ENCODE peak calls at places on chromosomes 13 and 19, in five cellular contexts. S is tibial nerve, F is left ventricle myocardium inferior, I is endothelial cell of umbilical vein, W is fibroblast of lung. N is an unnamed sample.

GRCh38 chr13:114096031-114096485 is 36.4 kb downstream of the RASA3 start:
- DNase-seq in S (peak; percentile 12), F (no peak), I (no peak), W (no peak), N (no peak)

GRCh38 chr19:14158276-14159023 is 22.1 kb upstream of the ASF1B start:
- DNase-seq in S (no peak), F (no peak), I (no peak), W (no peak), N (no peak)

GRCh38 chr19:16197188-16197621 is 506 bp upstream of the AP1M1 start:
- DNase-seq in S (no peak), F (no peak), I (peak; percentile 87), W (peak; percentile 90), N (no peak)

GRCh38 chr19:45472557-45473365 is 5.0 kb downstream of the FOSB start:
- DNase-seq in S (no peak), F (no peak), I (no peak), W (no peak), N (no peak)

GRCh38 chr13:77952276-77952675 is 33.6 kb upstream of the EDNRB start:
- DNase-seq in S (no peak), F (no peak), I (no peak), W (no peak), N (no peak)

GRCh38 chr19:38975861-38976271 is 324 bp upstream of the FBXO17 start:
- DNase-seq in S (no peak), F (no peak), I (peak; percentile 40), W (peak; percentile 49), N (peak; percentile 30)

GRCh38 chr13:31053098-31053497 is 108.6 kb downstream of the HSPH1 start:
- DNase-seq in S (no peak), F (peak; percentile 29), I (no peak), W (peak; percentile 59), N (no peak)

GRCh38 chr19:1141944-1142343 is 32.1 kb downstream of the SBNO2 start:
- DNase-seq in S (no peak), F (no peak), I (no peak), W (no peak), N (no peak)

GRCh38 chr19:50187937-50188336 is 15.5 kb upstream of the MYH14 start:
- DNase-seq in S (no peak), F (no peak), I (no peak), W (no peak), N (no peak)

GRCh38 chr13:50125306-50125555 is 110.0 kb downstream of the KCNRG start:
- DNase-seq in S (no peak), F (no peak), I (no peak), W (no peak), N (no peak)

GRCh38 chr13:51134763-51135365 is 23.8 kb upstream of the C13orf42 start:
- DNase-seq in S (no peak), F (no peak), I (no peak), W (no peak), N (no peak)

GRCh38 chr19:57103573-57104277 is 16.1 kb upstream of the USP29 start:
- DNase-seq in S (peak; percentile 45), F (peak; percentile 38), I (peak; percentile 19), W (peak; percentile 37), N (peak; percentile 9)

GRCh38 chr19:48877900-48878218 is 5.6 kb downstream of the PPP1R15A start:
- DNase-seq in S (no peak), F (no peak), I (peak; percentile 1), W (no peak), N (no peak)

GRCh38 chr19:19204181-19204580 is 967 bp upstream of the NR2C2AP start:
- DNase-seq in S (no peak), F (no peak), I (no peak), W (no peak), N (no peak)

GRCh38 chr13:19810996-19811881 is 28.5 kb upstream of the PSPC1 start:
- DNase-seq in S (no peak), F (no peak), I (no peak), W (no peak), N (no peak)

GRCh38 chr13:29905845-29906244 is 55.4 kb upstream of the UBL3 start:
- DNase-seq in S (no peak), F (no peak), I (peak; percentile 3), W (peak; percentile 68), N (no peak)

GRCh38 chr13:78137404-78138142 is 218.9 kb upstream of the EDNRB start:
- DNase-seq in S (no peak), F (no peak), I (peak; percentile 71), W (peak; percentile 59), N (peak; percentile 46)

GRCh38 chr13:92074658-92075057 is 676.2 kb downstream of the GPC5 start:
- DNase-seq in S (no peak), F (no peak), I (no peak), W (no peak), N (peak; percentile 41)

GRCh38 chr13:32426981-32427851 is 714 bp downstream of the N4BP2L1 start:
- DNase-seq in S (peak; percentile 20), F (peak; percentile 34), I (peak; percentile 25), W (peak; percentile 35), N (peak; percentile 61)

GRCh38 chr19:48874309-48875135 is 2.3 kb downstream of the PPP1R15A start:
- DNase-seq in S (no peak), F (no peak), I (peak; percentile 69), W (peak; percentile 76), N (no peak)

GRCh38 chr19:41206926-41207750 is 11.9 kb upstream of the AXL start:
- DNase-seq in S (peak; percentile 90), F (peak; percentile 89), I (no peak), W (no peak), N (no peak)

GRCh38 chr13:51728972-51729371 is 75.0 kb downstream of the DHRS12 start:
- DNase-seq in S (no peak), F (no peak), I (no peak), W (peak; percentile 87), N (no peak)

GRCh38 chr19:41302624-41303351 is 7.2 kb upstream of the CCDC97 start:
- DNase-seq in S (no peak), F (no peak), I (no peak), W (no peak), N (no peak)

GRCh38 chr19:38273499-38273898 is 9.1 kb downstream of the SPINT2 start:
- DNase-seq in S (no peak), F (no peak), I (no peak), W (no peak), N (no peak)

GRCh38 chr19:13097331-13098258 is 5.1 kb downstream of the LYL1 start:
- DNase-seq in S (no peak), F (no peak), I (peak; percentile 52), W (no peak), N (peak; percentile 61)
- H3K4me3 ChIP-seq in S (peak overlapping the region; percentile 43), F (peak overlapping the region; percentile 70), I (peak overlapping the region; percentile 16), W (no peak overlapping the region), N (no peak overlapping the region)

GRCh38 chr19:9474975-9475374 is 23.4 kb downstream of the ZNF560 start:
- DNase-seq in S (no peak), F (no peak), I (no peak), W (no peak), N (no peak)
- H3K9me3 ChIP-seq in S (no peaks in the 10 kb centered on the region), F (peaks cover 54% of the 10 kb centered on the region), I (peaks cover 2% of the 10 kb centered on the region), W (no peaks in the 10 kb centered on the region), N (no peaks in the 10 kb centered on the region)

GRCh38 chr19:5624154-5624663 is 1.3 kb downstream of the SAFB start:
- DNase-seq in S (peak; percentile 23), F (peak; percentile 40), I (peak; percentile 59), W (peak; percentile 43), N (peak; percentile 32)

GRCh38 chr19:5621945-5622464 is 571 bp downstream of the SAFB2 start:
- DNase-seq in S (no peak), F (no peak), I (peak; percentile 15), W (no peak), N (no peak)

GRCh38 chr19:5623397-5624153 is 692 bp downstream of the SAFB start:
- DNase-seq in S (no peak), F (no peak), I (peak; percentile 28), W (no peak), N (no peak)

GRCh38 chr19:5622465-5623396 is at the start of the genes SAFB and SAFB2:
- DNase-seq in S (peak; percentile 97), F (peak; percentile 99), I (peak; percentile 100), W (peak; percentile 99), N (peak; percentile 98)

DNA sequence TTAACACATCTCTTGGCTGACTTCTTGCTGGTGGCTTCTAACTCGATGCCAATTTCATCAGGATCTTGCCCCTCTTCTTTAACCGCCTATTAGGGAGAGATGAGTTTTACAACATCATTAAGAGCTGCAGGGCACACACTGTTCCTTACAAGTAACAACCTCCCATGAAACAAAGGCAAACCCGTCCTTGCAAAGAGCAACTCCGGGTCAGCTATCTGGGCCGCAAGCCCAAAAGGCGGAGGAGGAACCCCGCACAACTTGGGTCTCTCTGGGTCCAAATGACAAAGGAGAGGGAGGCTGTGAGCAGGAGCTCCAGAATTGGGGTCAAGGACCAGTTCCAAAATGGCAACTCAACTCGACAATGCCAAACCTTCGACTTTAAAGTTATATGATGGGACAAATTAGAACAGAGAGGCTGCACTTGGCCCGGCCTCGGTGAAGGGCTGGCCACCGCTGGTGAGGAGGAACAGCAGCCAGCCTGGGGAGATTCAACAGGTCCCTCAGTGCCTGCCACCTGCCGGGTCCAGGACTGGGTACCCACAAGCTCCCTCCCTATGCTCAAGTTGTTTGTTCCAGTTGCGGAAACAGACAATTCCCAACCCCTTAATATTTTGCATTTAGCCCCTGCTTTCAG is 1.1 kb downstream of the SAFB2 start:
- DNase-seq in S (no peak), F (no peak), I (peak; percentile 19), W (no peak), N (no peak)
- H3K4me1 ChIP-seq in S (peaks cover 3% of the 10 kb centered on the region), F (peaks cover 92% of the 10 kb centered on the region), I (peaks cover 28% of the 10 kb centered on the region), W (peaks cover 7% of the 10 kb centered on the region), N (peaks cover 22% of the 10 kb centered on the region)

DNA sequence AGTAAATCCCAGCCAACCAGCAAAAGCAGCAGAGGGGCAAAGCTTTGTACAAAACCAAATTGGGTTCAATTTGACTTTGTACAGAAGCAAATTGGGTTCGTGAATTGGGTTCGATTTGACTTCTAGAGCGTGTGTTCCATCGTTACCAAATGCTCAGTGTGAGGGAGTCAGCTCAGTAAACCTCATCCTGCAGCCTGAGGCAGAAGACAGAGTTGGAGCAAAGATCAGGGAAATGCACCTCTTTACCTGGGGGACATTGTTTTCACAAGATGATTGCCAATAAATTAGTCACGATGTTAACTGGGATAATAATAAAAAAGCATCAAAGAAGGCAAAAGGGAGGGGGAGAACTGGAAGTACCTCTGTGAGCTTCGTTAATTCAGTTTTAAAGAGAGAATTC is 1.5 kb downstream of the RAB20 start:
- DNase-seq in S (no peak), F (no peak), I (no peak), W (no peak), N (no peak)
- H3K4me3 ChIP-seq in S (peak overlapping the region; percentile 75), F (peak overlapping the region; percentile 92), I (no peak overlapping the region), W (peak overlapping the region; percentile 39), N (no peak overlapping the region)